ENCODE peak calls at places on chromosome 16, in nine cellular contexts. One of them, this sample, is unnamed.
A peak's percentile ranks its signal among the peaks of the same experiment; 100 is the strongest.

GRCh38 chr16:79651363-79651762 is 50.8 kb upstream of the MAF start:
- DNase-seq in AG09309: peak; percentile 33
- DNase-seq in nephron progenitor cell: no peak
- DNase-seq in sigmoid colon: peak; percentile 84
- DNase-seq in A549: peak; percentile 47
- DNase-seq in fibroblast of pulmonary artery: peak; percentile 19
- DNase-seq in tibial nerve: peak; percentile 35
- DNase-seq in BE2C: no peak
- DNase-seq in esophagus squamous epithelium: no peak
- DNase-seq in this sample: peak; percentile 75

GRCh38 chr16:31331141-31331764 is 23.7 kb upstream of the ITGAX start:
- DNase-seq in sigmoid colon: peak; percentile 40
- DNase-seq in nephron progenitor cell: peak; percentile 56
- DNase-seq in AG09309: no peak
- DNase-seq in BE2C: no peak
- DNase-seq in A549: no peak
- DNase-seq in fibroblast of pulmonary artery: no peak
- DNase-seq in esophagus squamous epithelium: no peak
- DNase-seq in tibial nerve: no peak
- DNase-seq in this sample: no peak

GRCh38 chr16:28511031-28511430 is 4.4 kb upstream of the IL27 start:
- DNase-seq in fibroblast of pulmonary artery: no peak
- DNase-seq in BE2C: no peak
- DNase-seq in sigmoid colon: no peak
- DNase-seq in nephron progenitor cell: no peak
- DNase-seq in AG09309: no peak
- DNase-seq in tibial nerve: no peak
- DNase-seq in A549: no peak
- DNase-seq in esophagus squamous epithelium: no peak
- DNase-seq in this sample: no peak

GRCh38 chr16:55142405-55142804 is 181.6 kb upstream of the IRX6 start:
- DNase-seq in nephron progenitor cell: no peak
- DNase-seq in sigmoid colon: no peak
- DNase-seq in A549: no peak
- DNase-seq in tibial nerve: no peak
- DNase-seq in fibroblast of pulmonary artery: no peak
- DNase-seq in esophagus squamous epithelium: no peak
- DNase-seq in BE2C: no peak
- DNase-seq in AG09309: no peak
- DNase-seq in this sample: no peak

GRCh38 chr16:77387810-77388209 is 47.0 kb downstream of the ADAMTS18 start:
- DNase-seq in AG09309: no peak
- DNase-seq in sigmoid colon: no peak
- DNase-seq in A549: no peak
- DNase-seq in BE2C: no peak
- DNase-seq in nephron progenitor cell: no peak
- DNase-seq in fibroblast of pulmonary artery: no peak
- DNase-seq in esophagus squamous epithelium: no peak
- DNase-seq in tibial nerve: no peak
- DNase-seq in this sample: no peak

GRCh38 chr16:80599466-80599865 is 58.7 kb downstream of the DYNLRB2 start:
- DNase-seq in sigmoid colon: no peak
- DNase-seq in fibroblast of pulmonary artery: peak; percentile 31
- DNase-seq in esophagus squamous epithelium: no peak
- DNase-seq in A549: no peak
- DNase-seq in BE2C: no peak
- DNase-seq in tibial nerve: no peak
- DNase-seq in AG09309: no peak
- DNase-seq in nephron progenitor cell: no peak
- DNase-seq in this sample: no peak

GRCh38 chr16:54928421-54929089 is 2.1 kb upstream of the IRX5 start:
- DNase-seq in A549: peak; percentile 69
- DNase-seq in tibial nerve: no peak
- DNase-seq in esophagus squamous epithelium: no peak
- DNase-seq in AG09309: no peak
- DNase-seq in fibroblast of pulmonary artery: no peak
- DNase-seq in sigmoid colon: no peak
- DNase-seq in BE2C: peak; percentile 75
- DNase-seq in nephron progenitor cell: no peak
- DNase-seq in this sample: peak; percentile 89

GRCh38 chr16:79429276-79430128 is 171.0 kb downstream of the MAF start:
- DNase-seq in sigmoid colon: no peak
- DNase-seq in BE2C: no peak
- DNase-seq in A549: no peak
- DNase-seq in tibial nerve: no peak
- DNase-seq in esophagus squamous epithelium: no peak
- DNase-seq in fibroblast of pulmonary artery: no peak
- DNase-seq in AG09309: no peak
- DNase-seq in nephron progenitor cell: peak; percentile 25
- DNase-seq in this sample: no peak

GRCh38 chr16:13289515-13289914 is 388.1 kb downstream of the SHISA9 start:
- DNase-seq in sigmoid colon: no peak
- DNase-seq in AG09309: no peak
- DNase-seq in esophagus squamous epithelium: no peak
- DNase-seq in fibroblast of pulmonary artery: no peak
- DNase-seq in nephron progenitor cell: no peak
- DNase-seq in tibial nerve: no peak
- DNase-seq in A549: no peak
- DNase-seq in BE2C: no peak
- DNase-seq in this sample: no peak

GRCh38 chr16:86318119-86318518 is 192.2 kb upstream of the FOXF1 start:
- DNase-seq in tibial nerve: no peak
- DNase-seq in sigmoid colon: no peak
- DNase-seq in esophagus squamous epithelium: no peak
- DNase-seq in fibroblast of pulmonary artery: no peak
- DNase-seq in nephron progenitor cell: no peak
- DNase-seq in AG09309: no peak
- DNase-seq in BE2C: no peak
- DNase-seq in A549: no peak
- DNase-seq in this sample: no peak

GRCh38 chr16:86317617-86318021 is 192.7 kb upstream of the FOXF1 start:
- DNase-seq in tibial nerve: no peak
- DNase-seq in esophagus squamous epithelium: no peak
- DNase-seq in AG09309: no peak
- DNase-seq in A549: no peak
- DNase-seq in BE2C: no peak
- DNase-seq in nephron progenitor cell: peak; percentile 33
- DNase-seq in sigmoid colon: peak; percentile 58
- DNase-seq in fibroblast of pulmonary artery: no peak
- DNase-seq in this sample: no peak

GRCh38 chr16:86319871-86320270 is 190.5 kb upstream of the FOXF1 start:
- DNase-seq in esophagus squamous epithelium: no peak
- DNase-seq in BE2C: no peak
- DNase-seq in nephron progenitor cell: no peak
- DNase-seq in fibroblast of pulmonary artery: no peak
- DNase-seq in sigmoid colon: peak; percentile 47
- DNase-seq in AG09309: no peak
- DNase-seq in A549: no peak
- DNase-seq in tibial nerve: no peak
- DNase-seq in this sample: no peak

GRCh38 chr16:86314402-86315025 is 195.8 kb upstream of the FOXF1 start:
- DNase-seq in A549: no peak
- DNase-seq in sigmoid colon: peak; percentile 46
- DNase-seq in fibroblast of pulmonary artery: no peak
- DNase-seq in AG09309: no peak
- DNase-seq in nephron progenitor cell: no peak
- DNase-seq in tibial nerve: no peak
- DNase-seq in esophagus squamous epithelium: no peak
- DNase-seq in BE2C: no peak
- DNase-seq in this sample: no peak

GRCh38 chr16:86316967-86317616 is 193.2 kb upstream of the FOXF1 start:
- DNase-seq in BE2C: no peak
- DNase-seq in tibial nerve: no peak
- DNase-seq in A549: no peak
- DNase-seq in fibroblast of pulmonary artery: no peak
- DNase-seq in nephron progenitor cell: no peak
- DNase-seq in AG09309: no peak
- DNase-seq in sigmoid colon: no peak
- DNase-seq in esophagus squamous epithelium: no peak
- DNase-seq in this sample: no peak
- TF ChIP-seq CTCF in BE2C: no peak
- TF ChIP-seq CTCF in tibial nerve: no peak
- TF ChIP-seq CTCF in A549: no peak
- TF ChIP-seq CTCF in fibroblast of pulmonary artery: no peak
- TF ChIP-seq CTCF in nephron progenitor cell: no peak
- TF ChIP-seq CTCF in AG09309: no peak
- TF ChIP-seq CTCF in sigmoid colon: no peak
- TF ChIP-seq CTCF in esophagus squamous epithelium: no peak
- TF ChIP-seq CTCF in this sample: no peak

GRCh38 chr16:75534560-75535205 is 1.2 kb downstream of the CHST5 start:
- DNase-seq in fibroblast of pulmonary artery: no peak
- DNase-seq in BE2C: no peak
- DNase-seq in nephron progenitor cell: no peak
- DNase-seq in sigmoid colon: no peak
- DNase-seq in AG09309: no peak
- DNase-seq in tibial nerve: no peak
- DNase-seq in esophagus squamous epithelium: no peak
- DNase-seq in A549: no peak
- DNase-seq in this sample: no peak

GRCh38 chr16:75529056-75529905 is 6.6 kb downstream of the CHST5 start:
- DNase-seq in tibial nerve: no peak
- DNase-seq in AG09309: no peak
- DNase-seq in A549: no peak
- DNase-seq in BE2C: no peak
- DNase-seq in sigmoid colon: no peak
- DNase-seq in fibroblast of pulmonary artery: no peak
- DNase-seq in esophagus squamous epithelium: no peak
- DNase-seq in nephron progenitor cell: no peak
- DNase-seq in this sample: no peak

GRCh38 chr16:75529959-75530358 is 5.9 kb downstream of the CHST5 start:
- DNase-seq in sigmoid colon: no peak
- DNase-seq in BE2C: no peak
- DNase-seq in esophagus squamous epithelium: no peak
- DNase-seq in AG09309: no peak
- DNase-seq in tibial nerve: no peak
- DNase-seq in nephron progenitor cell: no peak
- DNase-seq in A549: no peak
- DNase-seq in fibroblast of pulmonary artery: no peak
- DNase-seq in this sample: no peak

GRCh38 chr16:75532791-75533190 is 3.1 kb downstream of the CHST5 start:
- DNase-seq in nephron progenitor cell: no peak
- DNase-seq in AG09309: no peak
- DNase-seq in A549: no peak
- DNase-seq in sigmoid colon: no peak
- DNase-seq in tibial nerve: no peak
- DNase-seq in esophagus squamous epithelium: no peak
- DNase-seq in fibroblast of pulmonary artery: no peak
- DNase-seq in BE2C: no peak
- DNase-seq in this sample: no peak

DNA sequence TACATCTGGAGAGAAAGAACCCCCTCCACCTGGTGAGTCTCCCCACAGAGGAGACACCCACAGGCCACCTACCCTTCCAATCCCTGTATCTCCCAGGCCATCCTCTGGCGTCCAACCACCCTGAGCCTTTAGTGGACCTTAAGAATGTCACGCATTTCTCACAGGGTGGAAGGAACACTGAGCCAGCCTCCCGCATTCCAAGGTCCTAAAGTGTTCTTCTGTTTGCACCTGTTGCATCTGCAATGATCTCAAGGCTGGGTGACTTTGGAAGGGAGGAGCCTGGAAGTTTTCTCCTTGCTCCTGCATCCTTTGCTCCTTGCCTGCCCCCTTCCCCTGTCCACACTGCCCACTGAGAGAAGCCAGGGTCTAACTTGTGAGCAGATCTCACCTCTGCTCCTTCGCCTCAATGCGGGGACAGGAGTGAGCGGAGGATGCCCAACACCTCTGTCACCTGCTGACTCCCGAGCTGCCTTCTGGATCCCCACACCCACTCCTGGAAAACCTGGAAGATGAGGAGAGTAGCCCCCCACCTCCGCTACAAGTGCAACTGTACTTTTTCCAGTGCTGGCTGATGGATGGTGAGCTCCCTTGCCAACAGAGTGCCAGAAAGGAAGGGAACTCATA is 3.7 kb downstream of the CHST5 start:
- DNase-seq in fibroblast of pulmonary artery: no peak
- DNase-seq in tibial nerve: no peak
- DNase-seq in esophagus squamous epithelium: no peak
- DNase-seq in sigmoid colon: no peak
- DNase-seq in BE2C: no peak
- DNase-seq in AG09309: no peak
- DNase-seq in nephron progenitor cell: no peak
- DNase-seq in A549: no peak
- DNase-seq in this sample: no peak
- TF ChIP-seq CTCF in fibroblast of pulmonary artery: no peak
- TF ChIP-seq CTCF in tibial nerve: no peak
- TF ChIP-seq CTCF in esophagus squamous epithelium: no peak
- TF ChIP-seq CTCF in sigmoid colon: no peak
- TF ChIP-seq CTCF in BE2C: no peak
- TF ChIP-seq CTCF in AG09309: no peak
- TF ChIP-seq CTCF in nephron progenitor cell: no peak
- TF ChIP-seq CTCF in A549: no peak
- TF ChIP-seq CTCF in this sample: no peak

GRCh38 chr16:71484006-71484893 is 4.9 kb downstream of the ZNF19 start:
- DNase-seq in tibial nerve: peak; percentile 68
- DNase-seq in AG09309: peak; percentile 87
- DNase-seq in BE2C: peak; percentile 80
- DNase-seq in fibroblast of pulmonary artery: peak; percentile 97
- DNase-seq in A549: peak; percentile 95
- DNase-seq in sigmoid colon: peak; percentile 94
- DNase-seq in esophagus squamous epithelium: peak; percentile 17
- DNase-seq in nephron progenitor cell: peak; percentile 69
- DNase-seq in this sample: peak; percentile 92

GRCh38 chr16:71474864-71475263 is 12.8 kb upstream of the ZNF23 start:
- DNase-seq in fibroblast of pulmonary artery: peak; percentile 63
- DNase-seq in tibial nerve: no peak
- DNase-seq in BE2C: no peak
- DNase-seq in nephron progenitor cell: no peak
- DNase-seq in A549: no peak
- DNase-seq in sigmoid colon: no peak
- DNase-seq in AG09309: no peak
- DNase-seq in esophagus squamous epithelium: no peak
- DNase-seq in this sample: no peak

GRCh38 chr16:71482569-71482968 is 6.6 kb downstream of the ZNF19 start:
- DNase-seq in sigmoid colon: no peak
- DNase-seq in esophagus squamous epithelium: no peak
- DNase-seq in A549: no peak
- DNase-seq in tibial nerve: no peak
- DNase-seq in fibroblast of pulmonary artery: no peak
- DNase-seq in AG09309: no peak
- DNase-seq in BE2C: no peak
- DNase-seq in nephron progenitor cell: no peak
- DNase-seq in this sample: no peak

GRCh38 chr16:71476457-71476856 is 12.7 kb downstream of the ZNF19 start:
- DNase-seq in tibial nerve: no peak
- DNase-seq in nephron progenitor cell: no peak
- DNase-seq in sigmoid colon: no peak
- DNase-seq in esophagus squamous epithelium: no peak
- DNase-seq in BE2C: no peak
- DNase-seq in A549: no peak
- DNase-seq in fibroblast of pulmonary artery: no peak
- DNase-seq in AG09309: no peak
- DNase-seq in this sample: no peak

GRCh38 chr16:71479420-71479819 is 9.7 kb downstream of the ZNF19 start:
- DNase-seq in A549: peak; percentile 29
- DNase-seq in sigmoid colon: no peak
- DNase-seq in AG09309: no peak
- DNase-seq in esophagus squamous epithelium: no peak
- DNase-seq in BE2C: peak; percentile 33
- DNase-seq in fibroblast of pulmonary artery: peak; percentile 53
- DNase-seq in nephron progenitor cell: peak; percentile 10
- DNase-seq in tibial nerve: no peak
- DNase-seq in this sample: no peak
- TF ChIP-seq CTCF in A549: no peak
- TF ChIP-seq CTCF in sigmoid colon: no peak
- TF ChIP-seq CTCF in AG09309: peak; percentile 53
- TF ChIP-seq CTCF in esophagus squamous epithelium: no peak
- TF ChIP-seq CTCF in BE2C: peak; percentile 78
- TF ChIP-seq CTCF in fibroblast of pulmonary artery: peak; percentile 70
- TF ChIP-seq CTCF in nephron progenitor cell: peak; percentile 38
- TF ChIP-seq CTCF in tibial nerve: no peak
- TF ChIP-seq CTCF in this sample: no peak

GRCh38 chr16:19980866-19981265 is 92.8 kb downstream of the GPR139 start:
- DNase-seq in nephron progenitor cell: peak; percentile 15
- DNase-seq in sigmoid colon: no peak
- DNase-seq in BE2C: peak; percentile 26
- DNase-seq in tibial nerve: no peak
- DNase-seq in esophagus squamous epithelium: no peak
- DNase-seq in fibroblast of pulmonary artery: peak; percentile 10
- DNase-seq in A549: peak; percentile 39
- DNase-seq in AG09309: no peak
- DNase-seq in this sample: no peak
- TF ChIP-seq CTCF in nephron progenitor cell: peak; percentile 54
- TF ChIP-seq CTCF in sigmoid colon: no peak
- TF ChIP-seq CTCF in BE2C: peak; percentile 54
- TF ChIP-seq CTCF in tibial nerve: no peak
- TF ChIP-seq CTCF in esophagus squamous epithelium: no peak
- TF ChIP-seq CTCF in fibroblast of pulmonary artery: peak; percentile 42
- TF ChIP-seq CTCF in A549: peak; percentile 37
- TF ChIP-seq CTCF in AG09309: no peak
- TF ChIP-seq CTCF in this sample: no peak

This sample was measured in coronary artery.